ENCODE peak calls at places on chromosomes 3 and 15, in four cellular contexts. D, F, X and O are unnamed samples.

GRCh38 chr15:87871130-87871737 is 385.3 kb downstream of the NTRK3 start:
- DNase-seq in X (no peak), D (no peak), F (no peak), O (no peak)

GRCh38 chr3:184540777-184541681 is 20.6 kb upstream of the EPHB3 start:
- DNase-seq in F (peak), D (no peak), X (peak), O (peak)

GRCh38 chr3:183381673-183382072 is 46.7 kb downstream of the MCF2L2 start:
- DNase-seq in D (no peak), F (no peak), X (no peak), O (no peak)

GRCh38 chr15:94972314-94972713 is 741.0 kb downstream of the MCTP2 start:
- DNase-seq in D (no peak), X (no peak), F (no peak), O (no peak)

GRCh38 chr15:75123395-75123794 is 78.3 kb upstream of the C15orf39 start:
- DNase-seq in D (no peak), F (no peak), X (no peak), O (no peak)

GRCh38 chr3:11380314-11380713 is 108.1 kb downstream of the ATG7 start:
- DNase-seq in F (peak), D (no peak), X (no peak), O (no peak)

GRCh38 chr3:152373379-152373778 is 104.7 kb downstream of the MBNL1 start:
- DNase-seq in X (no peak), D (no peak), F (no peak), O (no peak)

GRCh38 chr15:36632196-36632595 is 52.8 kb downstream of the CDIN1 start:
- DNase-seq in D (no peak), X (no peak), F (no peak), O (no peak)

GRCh38 chr3:182261084-182261483 is 532.2 kb upstream of the ATP11B start:
- DNase-seq in D (no peak), X (no peak), F (no peak), O (no peak)

GRCh38 chr3:8841472-8841871 is 72.1 kb upstream of the OXTR start:
- DNase-seq in F (no peak), D (no peak), X (no peak), O (no peak)

GRCh38 chr15:51312754-51313390 is 25.5 kb downstream of the CYP19A1 start:
- DNase-seq in D (no peak), X (no peak), F (peak), O (no peak)

GRCh38 chr15:100252779-100253417 is 88.9 kb downstream of the ADAMTS17 start:
- DNase-seq in X (no peak), F (no peak), D (no peak), O (no peak)

GRCh38 chr3:12966847-12967750 is 106.1 kb downstream of the IQSEC1 start:
- DNase-seq in F (no peak), D (no peak), X (no peak), O (peak)

GRCh38 chr15:70032509-70032908 is 65.2 kb downstream of the TLE3 start:
- DNase-seq in X (no peak), F (no peak), D (no peak), O (no peak)

GRCh38 chr3:101036676-101037075 is 43.5 kb upstream of the ABI3BP start:
- DNase-seq in D (no peak), X (no peak), F (no peak), O (no peak)

GRCh38 chr3:183360971-183361624 is 67.3 kb downstream of the MCF2L2 start:
- DNase-seq in D (no peak), F (no peak), X (peak), O (no peak)

GRCh38 chr3:119690043-119690656 is 12.7 kb upstream of the CFAP91 start:
- DNase-seq in F (peak), X (peak), D (no peak), O (peak)

GRCh38 chr15:98280576-98280975 is 320.1 kb downstream of the ARRDC4 start:
- DNase-seq in D (no peak), F (no peak), X (no peak), O (no peak)

DNA sequence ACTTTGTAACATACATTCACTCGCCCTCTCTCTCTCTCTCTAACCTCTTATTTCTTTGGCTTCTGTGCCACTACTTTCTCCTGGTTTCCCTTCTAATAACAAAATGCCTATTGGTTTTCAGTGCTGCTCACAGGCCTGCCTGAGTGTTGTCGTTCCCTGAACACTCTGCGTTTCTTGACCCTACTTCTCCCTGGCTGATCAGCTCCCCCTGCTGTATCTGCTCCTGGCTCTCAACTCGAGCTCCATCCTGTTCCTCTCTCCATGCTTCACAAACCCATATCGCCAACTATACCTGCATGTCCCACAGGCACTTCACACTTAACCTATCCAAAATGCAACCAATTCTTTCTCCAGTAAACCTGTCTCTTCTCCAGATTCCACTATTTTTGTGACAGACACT is 111.4 kb downstream of the OPA1 start:
- DNase-seq in D (no peak), F (no peak), X (peak), O (no peak)
- TF ChIP-seq FOXM1 in D (no peak), F (no peak), X (no peak), O (no peak)

GRCh38 chr3:178308696-178309278 is 227.4 kb upstream of the KCNMB2 start:
- DNase-seq in D (no peak), F (no peak), X (no peak), O (no peak)
- TF ChIP-seq BHLHE40 in D (no peak), F (no peak), X (no peak), O (no peak)

GRCh38 chr3:105365536-105366301 is 990 bp upstream of the ALCAM start:
- DNase-seq in X (no peak), D (no peak), F (no peak), O (peak)
- TF ChIP-seq FOXM1 in X (no peak), D (no peak), F (no peak), O (no peak)

GRCh38 chr3:37026851-37027250 is 33.5 kb downstream of the MLH1 start:
- DNase-seq in X (no peak), F (no peak), D (no peak), O (no peak)

GRCh38 chr3:37030573-37030972 is 37.3 kb downstream of the MLH1 start:
- DNase-seq in X (no peak), F (no peak), D (no peak), O (no peak)

GRCh38 chr3:37029111-37029510 is 35.8 kb downstream of the MLH1 start:
- DNase-seq in X (no peak), D (no peak), F (no peak), O (no peak)

GRCh38 chr3:37029516-37030163 is 36.3 kb downstream of the MLH1 start:
- DNase-seq in D (no peak), F (no peak), X (no peak), O (no peak)

DNA sequence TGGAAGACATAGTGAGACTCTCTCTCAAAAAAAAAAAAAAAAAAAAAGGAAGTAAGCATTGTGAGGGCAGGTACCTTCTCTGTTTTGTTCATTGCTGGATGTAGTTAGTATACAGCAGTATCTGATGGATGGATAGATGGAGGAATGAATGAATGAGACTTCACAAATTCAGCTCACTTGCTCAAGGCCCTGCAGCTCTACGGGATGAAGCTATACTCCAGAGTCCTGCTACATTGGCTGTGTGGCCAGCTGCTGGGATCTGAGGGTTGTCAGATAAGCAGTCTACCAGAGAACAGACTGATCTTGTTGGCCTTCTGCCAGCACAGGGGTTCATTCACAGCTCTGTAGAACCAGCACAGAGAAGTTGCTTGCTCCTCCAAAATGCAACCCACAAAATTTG is 35.0 kb downstream of the MLH1 start:
- DNase-seq in X (peak), D (no peak), F (no peak), O (no peak)
- TF ChIP-seq BHLHE40 in X (no peak), D (no peak), F (no peak), O (no peak)

DNA sequence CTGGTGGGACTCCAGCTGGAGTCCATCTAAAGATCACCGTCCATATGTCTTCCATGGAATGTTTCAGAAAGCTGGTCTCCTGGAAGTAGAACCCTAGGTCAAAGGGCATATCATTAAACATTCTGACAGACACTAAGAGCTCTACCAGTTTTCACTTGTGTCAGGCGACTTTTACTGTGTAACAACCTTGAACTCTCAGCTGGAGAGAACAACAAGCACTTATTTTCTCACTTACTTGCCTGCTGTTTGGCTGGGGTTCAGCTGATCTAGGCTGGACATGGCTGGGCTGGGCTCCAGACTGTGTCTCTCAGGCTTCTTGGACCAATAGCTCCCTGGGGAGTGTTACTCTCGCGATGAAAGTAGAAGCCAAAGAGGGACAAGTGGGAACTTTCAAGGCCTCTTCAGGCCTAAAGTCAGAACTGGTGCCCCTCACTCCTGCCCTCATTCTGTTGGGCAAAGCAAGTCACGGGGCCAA is 527.3 kb downstream of the SHQ1 start:
- DNase-seq in D (no peak), X (no peak), F (no peak), O (no peak)
- TF ChIP-seq FOXM1 in D (no peak), X (no peak), F (no peak), O (no peak)

DNA sequence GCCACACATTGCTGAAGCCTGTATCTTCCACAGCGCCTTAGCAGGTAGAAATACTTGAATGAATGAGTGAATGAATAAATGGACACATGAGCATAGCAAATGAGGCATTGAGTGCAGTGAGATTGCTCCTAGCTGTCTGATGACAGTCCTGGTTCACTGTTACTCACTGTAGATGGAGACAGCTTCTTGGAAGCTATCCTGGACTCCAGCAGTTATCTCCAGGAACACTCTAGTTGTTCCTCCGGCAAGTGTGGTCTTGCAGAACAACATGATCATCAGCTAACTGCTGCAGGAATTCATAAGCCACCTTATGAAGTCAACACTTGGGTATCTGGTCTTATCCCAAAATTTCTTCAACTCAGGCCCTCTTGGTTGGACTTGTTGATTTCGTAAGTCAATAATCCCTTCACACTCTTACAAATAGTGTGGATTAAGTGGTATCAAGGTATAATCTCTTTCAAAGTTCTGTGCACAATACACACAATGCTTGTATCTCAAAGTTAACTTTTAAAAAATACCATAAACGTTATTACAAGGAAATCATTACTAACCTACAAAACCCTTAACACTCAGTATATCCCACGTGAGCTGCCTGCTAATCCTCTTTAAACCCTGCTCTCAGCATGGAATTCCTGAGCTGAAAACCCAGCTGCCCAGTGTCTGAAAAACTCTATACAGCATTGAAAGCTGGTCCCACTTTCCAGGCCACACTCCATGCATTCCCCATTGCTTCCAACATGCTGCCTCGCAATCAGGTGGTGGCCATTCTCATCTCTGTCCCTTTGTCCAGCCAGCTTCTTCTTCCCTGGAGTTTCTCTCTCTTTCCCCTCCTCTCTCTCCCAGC is 14.4 kb upstream of the ZBTB38 start:
- DNase-seq in D (no peak), F (no peak), X (peak), O (no peak)
- TF ChIP-seq BHLHE40 in D (no peak), F (no peak), X (no peak), O (no peak)

GRCh38 chr3:78645628-78646310 is 1122.0 kb downstream of the ROBO1 start:
- DNase-seq in X (peak), F (peak), D (peak), O (peak)
- TF ChIP-seq FOXM1 in X (no peak), F (no peak), D (no peak), O (no peak)

GRCh38 chr3:134077649-134078081 is 47.9 kb upstream of the SLCO2A1 start:
- DNase-seq in X (no peak), F (no peak), D (no peak), O (no peak)
- TF ChIP-seq BHLHE40 in X (no peak), F (no peak), D (no peak), O (no peak)

GRCh38 chr15:60844010-60844409 is 365.1 kb upstream of the ICE2 start:
- DNase-seq in D (no peak), F (peak), X (no peak), O (no peak)

GRCh38 chr15:60840703-60841411 is 361.9 kb upstream of the ICE2 start:
- DNase-seq in X (no peak), F (no peak), D (no peak), O (no peak)

GRCh38 chr15:60844431-60845174 is 365.7 kb upstream of the ICE2 start:
- DNase-seq in F (no peak), D (no peak), X (no peak), O (no peak)

GRCh38 chr15:60842694-60843093 is 363.8 kb upstream of the ICE2 start:
- DNase-seq in F (no peak), D (no peak), X (no peak), O (no peak)

DNA sequence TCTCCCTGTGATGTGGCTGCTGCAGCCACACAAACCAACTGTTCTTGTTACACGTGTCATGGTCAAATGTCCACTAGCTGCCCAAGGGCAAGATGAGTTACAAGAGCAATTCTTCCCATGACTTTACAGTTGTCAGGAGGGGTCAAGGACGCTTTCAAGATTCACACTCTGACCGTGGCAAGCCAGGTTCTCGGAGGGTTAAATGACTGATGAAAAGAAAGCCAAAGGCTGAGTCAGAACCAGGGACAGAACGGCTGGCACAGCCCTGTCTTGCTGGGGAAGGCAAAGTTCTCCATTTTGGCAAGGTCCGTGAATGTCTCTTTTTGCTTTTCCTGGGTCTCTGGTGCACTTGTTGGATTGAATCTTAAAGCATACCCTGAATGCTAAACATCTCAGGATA is 364.5 kb upstream of the ICE2 start:
- DNase-seq in F (no peak), X (no peak), D (no peak), O (no peak)
- TF ChIP-seq FOXM1 in F (no peak), X (no peak), D (no peak), O (no peak)

GRCh38 chr15:80093854-80094418 is 34.5 kb downstream of the ZFAND6 start:
- DNase-seq in D (no peak), X (peak), F (no peak), O (peak)
- TF ChIP-seq BHLHE40 in D (no peak), X (no peak), F (no peak), O (no peak)